ENCODE peak calls at places on chromosomes 5 and 9, in nine cellular contexts. J is lung; F is HS-5; N is activated CD4-positive, alpha-beta T cell treated with anti-CD3 and anti-CD28 coated beads, Interleukin-2, amount 10 ng/mL, durations not matched to agents 7 days and 5 days; D is cardiac muscle cell; O is fibroblast of villous mesenchyme; X is GM23338; S is MCF 10A; B is mammary epithelial cell. E is an unnamed sample.

GRCh38 chr5:108344103-108344822 is 37.6 kb downstream of the FBXL17 start:
- DNase-seq in F (no peak), S (no peak), O (no peak), N (no peak), J (no peak), B (no peak), D (no peak), X (no peak), E (no peak)

GRCh38 chr5:3312299-3312698 is 283.3 kb upstream of the IRX1 start:
- DNase-seq in S (no peak), O (no peak), F (no peak), D (no peak), N (no peak), B (no peak), X (no peak), J (no peak), E (no peak)

GRCh38 chr9:126589349-126589748 is 24.4 kb upstream of the LMX1B start:
- DNase-seq in F (no peak), B (no peak), O (no peak), S (no peak), D (peak; percentile 23), J (no peak), X (no peak), N (no peak), E (no peak)

GRCh38 chr9:110875275-110875674 is 163.0 kb downstream of the LPAR1 start:
- DNase-seq in O (no peak), X (peak; percentile 87), D (no peak), F (no peak), B (no peak), N (no peak), J (peak; percentile 33), S (no peak), E (peak; percentile 68)

GRCh38 chr5:160548949-160549665 is 127.5 kb downstream of the PTTG1 start:
- DNase-seq in N (no peak), S (no peak), J (no peak), B (peak; percentile 65), X (no peak), D (peak; percentile 5), F (no peak), O (no peak), E (no peak)

GRCh38 chr5:109062669-109063068 is 315.0 kb downstream of the FER start:
- DNase-seq in D (no peak), O (peak; percentile 16), X (no peak), N (no peak), J (no peak), F (no peak), B (no peak), S (no peak), E (no peak)

GRCh38 chr5:53343187-53343586 is 137.2 kb upstream of the FST start:
- DNase-seq in J (no peak), O (peak; percentile 90), D (peak; percentile 95), X (no peak), S (peak; percentile 96), B (peak; percentile 99), N (no peak), F (peak; percentile 97), E (no peak)

GRCh38 chr9:100088202-100088601 is 10.6 kb downstream of the ERP44 start:
- DNase-seq in F (no peak), D (no peak), X (no peak), S (peak; percentile 69), J (no peak), N (no peak), B (peak; percentile 31), O (no peak), E (no peak)

GRCh38 chr9:18216376-18216775 is 257.6 kb upstream of the ADAMTSL1 start:
- DNase-seq in O (no peak), D (no peak), B (no peak), J (no peak), S (no peak), X (no peak), N (no peak), F (no peak), E (no peak)

GRCh38 chr9:126009047-126009446 is 261.9 kb downstream of the PBX3 start:
- DNase-seq in D (no peak), F (no peak), B (no peak), N (no peak), O (no peak), S (no peak), X (no peak), J (no peak), E (no peak)

GRCh38 chr9:115672477-115673316 is 480.9 kb upstream of the PAPPA start:
- DNase-seq in S (peak; percentile 91), D (peak; percentile 94), J (no peak), B (peak; percentile 95), X (peak; percentile 10), N (no peak), O (peak; percentile 97), F (peak; percentile 98), E (no peak)

GRCh38 chr5:137186759-137187461 is 312.2 kb downstream of the SPOCK1 start:
- DNase-seq in S (no peak), D (peak; percentile 75), N (no peak), X (no peak), J (no peak), O (peak; percentile 78), F (peak; percentile 26), B (peak; percentile 55), E (no peak)

GRCh38 chr5:132457371-132458225 is 33.0 kb downstream of the IRF1 start:
- DNase-seq in B (no peak), O (peak; percentile 97), J (no peak), S (peak; percentile 75), F (no peak), N (peak; percentile 40), X (no peak), D (peak; percentile 82), E (no peak)

GRCh38 chr9:129306318-129306973 is 128.4 kb upstream of the IER5L start:
- DNase-seq in J (no peak), O (no peak), F (no peak), X (no peak), B (no peak), S (no peak), D (no peak), N (no peak), E (no peak)

GRCh38 chr9:85742630-85742928 is 825 bp upstream of the AGTPBP1 start:
- DNase-seq in J (no peak), X (no peak), O (peak; percentile 79), F (peak; percentile 37), B (peak; percentile 57), S (peak; percentile 66), N (no peak), D (peak; percentile 73), E (no peak)

GRCh38 chr9:121784706-121785426 is 133.4 kb downstream of the DAB2IP start:
- DNase-seq in S (no peak), N (no peak), J (no peak), O (no peak), D (no peak), B (no peak), F (no peak), X (peak; percentile 39), E (peak; percentile 34)

GRCh38 chr9:105385372-105385985 is 62.4 kb upstream of the FSD1L start:
- DNase-seq in O (peak; percentile 66), D (peak; percentile 48), F (peak; percentile 35), X (peak; percentile 27), S (peak; percentile 36), B (peak; percentile 49), N (peak; percentile 62), J (no peak), E (no peak)

GRCh38 chr9:97889941-97890557 is 32.3 kb downstream of the TRMO start:
- DNase-seq in X (peak; percentile 72), D (peak; percentile 41), S (peak; percentile 54), F (no peak), J (no peak), O (peak; percentile 19), N (peak; percentile 75), B (no peak), E (peak; percentile 81)

GRCh38 chr5:103774736-103775135 is 212.1 kb upstream of the NUDT12 start:
- DNase-seq in J (no peak), X (no peak), O (peak; percentile 36), N (no peak), F (peak; percentile 11), B (peak; percentile 5), S (no peak), D (no peak), E (no peak)

GRCh38 chr9:16099901-16100300 is 547.1 kb downstream of the CCDC171 start:
- DNase-seq in B (no peak), X (no peak), J (no peak), S (no peak), O (no peak), D (peak; percentile 53), F (no peak), N (no peak), E (no peak)

GRCh38 chr9:127767909-127768331 is 10.5 kb downstream of the SH2D3C start:
- DNase-seq in X (peak; percentile 55), J (no peak), D (peak; percentile 40), S (no peak), O (peak; percentile 49), N (no peak), F (no peak), B (no peak), E (no peak)

E was measured in WTC11.